ENCODE peak calls at places on chromosome 9, in seven cellular contexts. Y is CD4-positive, CD25-positive, alpha-beta regulatory T cell; P is skeletal muscle cell; F is fibroblast of lung; L is AG10803; B is A673; Q is kidney. K is an unnamed sample.

GRCh38 chr9:20357207-20357503 is 265.1 kb downstream of the MLLT3 start:
- DNase-seq in Y (no peak), P (no peak), F (no peak), L (peak), B (no peak), Q (no peak), K (no peak)

GRCh38 chr9:124149992-124150391 is 107.8 kb upstream of the NEK6 start:
- DNase-seq in Y (no peak), P (no peak), F (no peak), L (no peak), B (peak), Q (no peak), K (no peak)

GRCh38 chr9:131678499-131679111 is 61.3 kb downstream of the RAPGEF1 start:
- DNase-seq in Y (peak), P (peak), F (peak), L (peak), B (peak), Q (peak), K (peak)

GRCh38 chr9:6197330-6197729 is 18.3 kb upstream of the IL33 start:
- DNase-seq in Y (no peak), P (no peak), F (no peak), L (peak), B (peak), Q (no peak), K (no peak)

GRCh38 chr9:98159790-98160189 is 32.6 kb downstream of the CORO2A start:
- DNase-seq in Y (no peak), P (no peak), F (no peak), L (no peak), B (no peak), Q (no peak), K (no peak)

GRCh38 chr9:20538956-20539355 is 83.3 kb downstream of the MLLT3 start:
- DNase-seq in Y (no peak), P (no peak), F (peak), L (peak), B (no peak), Q (no peak), K (no peak)

GRCh38 chr9:84062538-84062937 is 81.9 kb downstream of the RMI1 start:
- DNase-seq in Y (no peak), P (no peak), F (no peak), L (no peak), B (no peak), Q (no peak), K (no peak)

GRCh38 chr9:108443741-108444140 is 412.0 kb downstream of the ACTL7B start:
- DNase-seq in Y (no peak), P (no peak), F (peak), L (peak), B (no peak), Q (no peak), K (no peak)

GRCh38 chr9:131960311-131960710 is 119.4 kb downstream of the MED27 start:
- DNase-seq in Y (no peak), P (no peak), F (peak), L (no peak), B (no peak), Q (no peak), K (no peak)

GRCh38 chr9:33029106-33029788 is 4.2 kb downstream of the DNAJA1 start:
- DNase-seq in Y (no peak), P (peak), F (peak), L (peak), B (no peak), Q (no peak), K (no peak)

GRCh38 chr9:92660266-92660665 is 9.7 kb downstream of the IPPK start:
- DNase-seq in Y (no peak), P (no peak), F (no peak), L (no peak), B (no peak), Q (no peak), K (no peak)

GRCh38 chr9:37953775-37954437 is 50.0 kb upstream of the SLC25A51 start:
- DNase-seq in Y (peak), P (peak), F (peak), L (peak), B (peak), Q (peak), K (no peak)

GRCh38 chr9:112754578-112754977 is 4.0 kb downstream of the SNX30 start:
- DNase-seq in Y (peak), P (no peak), F (peak), L (peak), B (peak), Q (no peak), K (peak)

GRCh38 chr9:128323192-128323730 is 622 bp downstream of the COQ4 start:
- DNase-seq in Y (no peak), P (no peak), F (peak), L (peak), B (no peak), Q (no peak), K (no peak)

GRCh38 chr9:122040573-122041242 is 52.4 kb downstream of the TTLL11 start:
- DNase-seq in Y (no peak), P (no peak), F (no peak), L (no peak), B (no peak), Q (no peak), K (no peak)

GRCh38 chr9:124371183-124371582 is 44.1 kb downstream of the PSMB7 start:
- DNase-seq in Y (no peak), P (peak), F (peak), L (peak), B (peak), Q (no peak), K (no peak)

GRCh38 chr9:123481209-123481865 is 125.3 kb downstream of the CRB2 start:
- DNase-seq in Y (no peak), P (no peak), F (no peak), L (no peak), B (no peak), Q (no peak), K (no peak)

GRCh38 chr9:108002296-108003056 is 512.9 kb upstream of the KLF4 start:
- DNase-seq in Y (no peak), P (peak), F (no peak), L (peak), B (no peak), Q (no peak), K (no peak)

GRCh38 chr9:136439550-136440408 is at the start of gene INPP5E:
- DNase-seq in Y (peak), P (peak), F (peak), L (peak), B (peak), Q (peak), K (peak)

GRCh38 chr9:86485359-86485758 is 131.1 kb upstream of the TUT7 start:
- DNase-seq in Y (peak), P (no peak), F (no peak), L (no peak), B (no peak), Q (no peak), K (no peak)

DNA sequence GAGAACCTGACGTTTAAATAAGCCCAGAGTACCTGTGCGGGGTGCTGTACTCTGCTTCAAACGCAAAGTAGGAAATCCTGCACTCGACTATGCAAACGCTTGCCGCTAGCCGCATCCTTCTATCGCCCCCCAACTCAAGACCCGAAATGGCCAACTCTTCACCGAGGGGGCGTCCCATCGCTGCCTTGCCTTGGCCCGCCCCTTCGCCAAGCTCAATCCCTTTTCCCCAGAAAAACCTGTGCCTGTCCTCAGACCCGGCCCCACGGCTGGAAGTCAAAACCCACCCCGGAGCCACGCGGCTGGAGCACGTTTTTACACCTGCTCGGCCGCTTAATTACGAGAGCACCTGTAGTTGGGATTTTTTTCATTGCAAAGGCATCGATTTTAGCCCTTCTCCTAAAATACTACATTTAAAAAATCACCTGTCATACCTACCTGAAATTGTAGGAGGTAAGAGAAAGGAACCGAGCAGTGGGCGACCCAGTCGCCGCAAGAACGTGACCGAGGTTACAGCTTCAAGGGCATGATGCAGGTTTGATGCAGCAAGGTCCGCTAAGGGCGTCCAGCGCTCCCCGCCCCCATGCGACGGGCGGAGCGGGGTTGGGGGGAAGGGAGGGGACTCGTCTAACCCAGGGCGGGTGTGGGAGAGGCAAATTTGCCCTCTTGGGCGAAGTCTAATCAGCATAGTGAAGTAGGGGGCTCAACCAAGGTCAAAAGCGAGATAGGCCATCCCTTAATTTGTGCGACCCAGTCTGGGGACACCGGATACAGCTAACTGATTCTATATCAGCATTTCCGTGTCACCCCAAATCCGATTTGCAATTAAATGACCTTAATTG is 3.5 kb downstream of the ELAVL2 start:
- DNase-seq in Y (no peak), P (no peak), F (no peak), L (no peak), B (no peak), Q (no peak), K (no peak)
- H3K4me3 ChIP-seq in Y (no peak), P (peak), F (no peak), L (no peak), B (no peak), Q (no peak), K (no peak)

DNA sequence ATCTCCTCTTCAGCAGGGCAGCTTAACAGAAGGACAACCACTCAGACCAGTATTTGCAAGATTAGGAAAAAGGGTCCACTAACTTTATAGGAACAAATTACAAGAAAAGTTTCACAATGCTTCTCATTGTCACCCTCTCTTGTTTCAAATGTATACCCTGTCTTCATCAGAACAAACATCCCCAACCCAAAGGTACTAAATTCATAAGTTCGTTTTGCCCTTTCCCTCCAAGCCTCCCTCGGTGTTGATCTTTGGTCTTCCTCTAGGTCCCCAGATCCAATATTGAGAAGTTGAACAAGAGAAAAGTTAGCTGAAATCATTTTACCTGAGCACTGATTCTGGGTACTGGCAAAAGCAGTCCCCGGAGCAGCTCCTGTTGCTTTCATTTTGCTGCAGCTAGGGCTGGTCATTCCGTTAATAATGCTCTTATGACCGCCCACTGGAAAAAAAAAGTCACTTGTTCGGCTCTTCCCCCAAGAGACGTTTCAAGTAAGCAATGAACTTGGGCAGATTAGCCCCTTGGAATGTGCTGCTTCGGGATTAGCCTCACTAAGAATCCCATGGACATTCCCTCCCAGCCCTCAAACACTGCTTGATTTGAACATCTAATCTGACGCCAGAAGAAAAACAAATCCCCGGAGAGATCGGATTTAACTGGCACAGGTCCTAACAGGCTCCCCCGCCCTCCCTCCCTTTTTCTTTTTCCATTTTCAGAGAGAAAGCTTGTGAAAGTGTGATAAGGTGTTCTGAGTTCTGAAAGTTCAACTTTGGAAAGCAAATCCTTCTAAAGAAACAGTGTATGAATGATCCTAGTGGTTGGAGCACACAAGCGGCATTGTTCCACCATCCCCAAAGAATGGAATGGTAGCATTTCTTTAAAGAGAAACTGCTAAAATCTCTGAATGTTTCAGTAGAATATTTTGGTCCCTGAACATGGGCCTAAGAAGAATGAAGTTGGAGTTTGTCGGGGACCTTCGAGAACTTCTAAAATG is 252.5 kb downstream of the TRPM3 start:
- DNase-seq in Y (no peak), P (no peak), F (peak), L (no peak), B (peak), Q (no peak), K (no peak)
- H3K4me3 ChIP-seq in Y (no peak), P (peak), F (no peak), L (no peak), B (no peak), Q (peak), K (no peak)

DNA sequence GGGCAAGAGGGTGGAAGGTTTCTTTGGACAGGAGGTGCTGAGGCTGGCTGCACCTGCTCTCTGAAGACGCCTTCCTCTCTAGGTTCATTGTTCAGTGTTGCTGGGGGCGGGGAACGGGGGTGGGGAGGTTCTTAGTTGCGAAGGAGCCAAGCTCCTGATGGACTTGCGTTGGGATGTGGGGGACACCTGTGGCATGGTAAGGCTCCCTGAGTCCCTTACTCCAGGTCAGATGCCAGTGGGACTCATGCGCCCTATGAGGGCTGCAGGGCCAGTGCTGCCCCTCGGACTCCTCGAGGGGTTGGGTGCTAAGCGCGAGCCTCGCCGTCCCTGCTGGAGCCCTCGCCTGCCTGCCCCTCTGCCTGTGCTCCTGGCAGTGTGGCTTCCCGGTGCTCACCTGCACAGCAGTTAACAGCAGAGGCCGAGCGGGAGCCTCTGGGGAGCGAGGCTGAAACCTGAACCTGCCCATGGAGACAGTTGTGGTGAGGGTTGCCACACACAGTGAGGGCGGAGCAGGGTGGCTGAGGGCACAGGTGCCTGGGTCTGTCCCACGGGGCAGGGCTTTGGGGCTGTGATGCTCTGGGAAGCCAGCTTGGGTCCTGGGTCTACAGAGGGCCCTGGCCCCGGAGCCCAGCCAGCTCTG is 5.5 kb downstream of the RNU6ATAC start:
- DNase-seq in Y (no peak), P (no peak), F (no peak), L (no peak), B (no peak), Q (no peak), K (no peak)
- H3K4me3 ChIP-seq in Y (no peak), P (no peak), F (no peak), L (no peak), B (no peak), Q (no peak), K (no peak)

GRCh38 chr9:72635197-72635596 is 113.8 kb downstream of the TMC1 start:
- DNase-seq in Y (peak), P (no peak), F (peak), L (no peak), B (no peak), Q (no peak), K (no peak)
- H3K4me3 ChIP-seq in Y (no peak), P (no peak), F (no peak), L (no peak), B (no peak), Q (no peak), K (no peak)

GRCh38 chr9:130239741-130240241 is 25.8 kb upstream of the HMCN2 start:
- DNase-seq in Y (peak), P (no peak), F (peak), L (no peak), B (no peak), Q (peak), K (no peak)
- H3K4me3 ChIP-seq in Y (peak), P (no peak), F (no peak), L (no peak), B (no peak), Q (no peak), K (no peak)

DNA sequence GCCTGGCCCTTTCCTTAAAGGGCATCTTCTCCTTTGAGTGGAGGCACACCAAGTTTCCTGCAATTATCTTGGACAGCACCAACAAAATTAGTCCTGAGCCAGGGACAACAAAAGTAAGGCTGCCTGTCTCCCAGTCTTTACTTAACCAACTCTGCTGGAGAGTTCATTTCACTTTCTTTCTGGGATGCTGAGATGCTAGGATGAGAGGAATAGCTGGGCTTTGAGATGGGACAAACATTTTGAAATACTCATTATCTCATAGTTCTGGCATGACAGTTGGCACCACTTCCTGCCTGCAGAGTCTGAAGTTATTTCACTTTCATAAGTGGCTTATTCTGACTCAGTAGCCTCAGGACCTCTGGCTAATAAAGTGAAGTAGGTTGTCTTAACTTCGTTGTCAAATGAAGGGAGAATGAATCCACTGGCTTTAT is 157.0 kb downstream of the C9orf152 start:
- DNase-seq in Y (peak), P (peak), F (peak), L (peak), B (peak), Q (no peak), K (no peak)
- H3K4me3 ChIP-seq in Y (peak), P (peak), F (peak), L (peak), B (no peak), Q (peak), K (no peak)

GRCh38 chr9:69140123-69140741 is 33.8 kb upstream of the TJP2 start:
- DNase-seq in Y (no peak), P (no peak), F (no peak), L (no peak), B (no peak), Q (no peak), K (no peak)
- H3K4me3 ChIP-seq in Y (no peak), P (no peak), F (no peak), L (no peak), B (no peak), Q (no peak), K (no peak)

GRCh38 chr9:13627071-13627470 is 347.6 kb upstream of the MPDZ start:
- DNase-seq in Y (no peak), P (no peak), F (no peak), L (no peak), B (no peak), Q (peak), K (no peak)
- H3K4me3 ChIP-seq in Y (no peak), P (no peak), F (no peak), L (no peak), B (no peak), Q (no peak), K (no peak)